ENCODE peak calls at places on chromosomes 16 and 17, in five cellular contexts. Z, Q, L, B and D are unnamed samples.

GRCh38 chr17:51362818-51363598 is 102.7 kb downstream of the UTP18 start:
- DNase-seq in Z (no peak), Q (no peak), L (no peak), B (no peak), D (no peak)

GRCh38 chr17:70622382-70623260 is 453.3 kb downstream of the KCNJ2 start:
- DNase-seq in Z (no peak), Q (peak), L (no peak), B (peak), D (no peak)

GRCh38 chr16:48232459-48233040 is 11.6 kb upstream of the LONP2 start:
- DNase-seq in Z (no peak), Q (no peak), L (no peak), B (no peak), D (no peak)

GRCh38 chr17:40319651-40320550 is 10.9 kb downstream of the RARA start:
- DNase-seq in Z (peak), Q (peak), L (no peak), B (no peak), D (peak)

GRCh38 chr17:82698065-82698973 is at the start of gene RAB40B:
- DNase-seq in Z (peak), Q (peak), L (peak), B (peak), D (peak)

GRCh38 chr17:46788796-46789195 is 29.7 kb downstream of the WNT3 start:
- DNase-seq in Z (no peak), Q (no peak), L (no peak), B (no peak), D (no peak)

GRCh38 chr16:55542459-55543082 is 23.9 kb upstream of the CAPNS2 start:
- DNase-seq in Z (no peak), Q (no peak), L (no peak), B (no peak), D (no peak)

GRCh38 chr16:80460988-80461387 is 79.8 kb upstream of the DYNLRB2 start:
- DNase-seq in Z (no peak), Q (no peak), L (no peak), B (no peak), D (no peak)

GRCh38 chr17:44219636-44220210 is at the start of gene UBTF:
- DNase-seq in Z (peak), Q (peak), L (peak), B (peak), D (no peak)

GRCh38 chr16:74052006-74052405 is 244.6 kb upstream of the PSMD7 start:
- DNase-seq in Z (no peak), Q (no peak), L (no peak), B (no peak), D (no peak)

GRCh38 chr17:44360826-44361225 is 2.8 kb downstream of the FAM171A2 start:
- DNase-seq in Z (no peak), Q (no peak), L (no peak), B (peak), D (no peak)

GRCh38 chr17:28716740-28717577 is 709 bp downstream of the RAB34 start:
- DNase-seq in Z (no peak), Q (no peak), L (no peak), B (peak), D (no peak)

GRCh38 chr16:12250578-12250977 is 274.0 kb downstream of the SNX29 start:
- DNase-seq in Z (no peak), Q (no peak), L (no peak), B (no peak), D (no peak)

GRCh38 chr17:5804226-5804625 is 219.9 kb upstream of the NLRP1 start:
- DNase-seq in Z (no peak), Q (no peak), L (no peak), B (peak), D (no peak)

GRCh38 chr17:34154916-34155730 is 100.0 kb upstream of the CCL2 start:
- DNase-seq in Z (no peak), Q (no peak), L (no peak), B (no peak), D (no peak)

GRCh38 chr17:74240637-74241036 is 27.3 kb downstream of the TTYH2 start:
- DNase-seq in Z (no peak), Q (no peak), L (no peak), B (no peak), D (no peak)

GRCh38 chr17:77842148-77842905 is 116.2 kb upstream of the TNRC6C start:
- DNase-seq in Z (no peak), Q (no peak), L (no peak), B (no peak), D (no peak)

GRCh38 chr16:89667633-89668032 is 10.0 kb downstream of the SPATA33 start:
- DNase-seq in Z (no peak), Q (no peak), L (no peak), B (no peak), D (no peak)